ENCODE peak calls at places on chromosomes 16 and 17, in nine cellular contexts. U, O, G, A, K, W, R, X and P are unnamed samples.

GRCh38 chr17:27471321-27472269 is 15.3 kb downstream of the KSR1 start:
- DNase-seq in R (no peak), X (peak; percentile 41), A (no peak), U (no peak), W (no peak), O (peak; percentile 35), K (no peak), G (no peak), P (peak; percentile 67)

GRCh38 chr17:42518046-42518754 is 17.8 kb upstream of the NAGLU start:
- DNase-seq in R (peak; percentile 37), A (peak; percentile 79), O (peak; percentile 92), W (peak; percentile 86), U (no peak), K (peak; percentile 97), G (peak; percentile 69), X (peak; percentile 98), P (peak; percentile 91)

GRCh38 chr17:51046527-51047384 is 73.9 kb downstream of the SPAG9 start:
- DNase-seq in K (peak; percentile 91), G (peak; percentile 63), R (no peak), W (peak; percentile 68), O (peak; percentile 26), X (peak; percentile 87), A (no peak), U (peak; percentile 53), P (no peak)

GRCh38 chr17:59418732-59419166 is 87.3 kb downstream of the YPEL2 start:
- DNase-seq in K (no peak), A (no peak), O (no peak), X (no peak), W (no peak), R (no peak), G (no peak), U (no peak), P (no peak)

GRCh38 chr16:606656-607307 is 16.9 kb downstream of the RAB40C start:
- DNase-seq in O (no peak), X (no peak), U (no peak), A (no peak), G (no peak), W (no peak), K (no peak), R (no peak), P (no peak)

GRCh38 chr17:65023791-65024190 is 32.7 kb downstream of the GNA13 start:
- DNase-seq in K (no peak), X (no peak), U (no peak), A (no peak), O (no peak), R (no peak), W (no peak), G (no peak), P (no peak)

GRCh38 chr16:49639739-49640388 is 216.0 kb downstream of the ZNF423 start:
- DNase-seq in W (peak; percentile 92), A (no peak), K (no peak), G (no peak), R (no peak), U (peak; percentile 13), O (no peak), X (peak; percentile 77), P (no peak)

GRCh38 chr17:42111901-42112551 is 488 bp downstream of the DHX58 start:
- DNase-seq in X (peak; percentile 17), O (no peak), K (peak; percentile 79), A (peak; percentile 47), G (no peak), U (no peak), W (peak; percentile 56), R (no peak), P (peak; percentile 73)

GRCh38 chr17:45388604-45389325 is 43.9 kb downstream of the ARHGAP27 start:
- DNase-seq in K (peak; percentile 53), U (no peak), X (peak; percentile 62), A (no peak), R (no peak), W (no peak), G (no peak), O (no peak), P (no peak)

DNA sequence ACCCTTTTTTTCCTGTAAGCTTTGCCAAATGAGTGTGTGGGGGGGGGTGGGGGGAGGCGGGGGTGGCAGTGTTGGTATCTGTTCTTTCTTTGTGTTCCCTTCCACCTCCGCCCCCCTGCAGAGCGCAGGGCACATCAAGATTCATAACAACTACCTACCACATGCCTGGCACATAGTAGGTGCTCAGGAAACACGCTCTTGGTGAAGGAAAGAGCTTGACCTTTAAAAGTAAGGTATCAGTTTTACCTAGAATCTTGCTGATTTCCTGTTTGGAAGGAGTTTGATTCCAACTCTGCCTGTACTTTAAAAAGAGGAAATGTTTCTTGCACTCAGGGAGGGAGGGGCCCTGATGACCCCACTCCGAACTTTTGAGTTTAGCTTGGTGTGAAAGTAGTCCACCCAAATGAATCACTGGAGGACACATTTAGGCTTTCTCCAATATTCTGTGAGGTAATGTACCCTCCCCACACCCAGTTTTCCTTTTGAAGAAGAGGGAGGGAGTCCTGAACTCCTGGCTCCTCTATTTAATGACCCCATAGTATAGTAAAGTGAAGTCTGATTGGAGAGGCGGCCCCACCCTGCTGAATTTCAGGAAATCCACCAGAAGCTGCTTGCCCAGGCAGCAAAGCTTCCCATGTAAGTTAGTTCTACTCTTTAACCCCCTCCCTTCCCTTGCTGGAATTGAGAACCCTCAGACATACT is 549 bp upstream of the FAM20A start:
- DNase-seq in R (no peak), W (no peak), A (no peak), G (no peak), O (no peak), U (no peak), X (no peak), K (no peak), P (no peak)
- H3K4me3 ChIP-seq in R (no peak overlapping the region), W (peak overlapping the region; percentile 70), A (peak overlapping the region; percentile 66), G (no peak overlapping the region), O (peak overlapping the region; percentile 64), U (peak overlapping the region; percentile 56), X (no peak overlapping the region), K (no peak overlapping the region), P (peak overlapping the region; percentile 52)

GRCh38 chr17:63840591-63841349 is 1.7 kb downstream of the SMARCD2 start:
- DNase-seq in W (peak; percentile 57), K (no peak), G (no peak), A (no peak), X (peak; percentile 8), U (no peak), O (no peak), R (no peak), P (no peak)

GRCh38 chr17:63837480-63837879 is 5.0 kb downstream of the SMARCD2 start:
- DNase-seq in O (no peak), W (peak; percentile 62), X (no peak), G (no peak), R (no peak), U (no peak), K (no peak), A (no peak), P (no peak)

GRCh38 chr17:63836811-63837210 is 5.7 kb downstream of the SMARCD2 start:
- DNase-seq in G (no peak), X (no peak), W (no peak), A (no peak), K (no peak), R (no peak), U (no peak), O (no peak), P (no peak)

GRCh38 chr17:63837962-63838585 is 4.4 kb downstream of the SMARCD2 start:
- DNase-seq in X (no peak), A (no peak), G (no peak), K (no peak), W (no peak), O (no peak), R (no peak), U (no peak), P (no peak)

GRCh38 chr17:63838586-63839184 is 3.8 kb downstream of the SMARCD2 start:
- DNase-seq in U (no peak), O (no peak), R (no peak), W (peak; percentile 96), K (peak; percentile 99), G (peak; percentile 97), A (peak; percentile 94), X (peak; percentile 45), P (peak; percentile 40)
- H3K4me1 ChIP-seq in U (peaks cover 25% of the 10 kb centered on the region), O (peaks cover 35% of the 10 kb centered on the region), R (peaks cover 15% of the 10 kb centered on the region), W (peaks cover 24% of the 10 kb centered on the region), K (peaks cover 61% of the 10 kb centered on the region), G (peaks cover 45% of the 10 kb centered on the region), A (peaks cover 61% of the 10 kb centered on the region), X (peaks cover 21% of the 10 kb centered on the region), P (no peaks in the 10 kb centered on the region)

GRCh38 chr17:48426019-48426418 is 4.0 kb downstream of the SKAP1 start:
- DNase-seq in R (no peak), G (no peak), X (no peak), A (no peak), K (no peak), O (no peak), W (no peak), U (no peak), P (no peak)

GRCh38 chr17:48432820-48433775 is 3.1 kb upstream of the SKAP1 start:
- DNase-seq in R (no peak), A (no peak), X (no peak), W (no peak), O (no peak), U (no peak), G (no peak), K (no peak), P (no peak)

GRCh38 chr17:48429638-48430586 is at the start of gene SKAP1:
- DNase-seq in A (peak; percentile 49), W (no peak), G (no peak), O (no peak), U (no peak), R (no peak), X (no peak), K (no peak), P (peak; percentile 58)

GRCh38 chr17:48427598-48427997 is 2.4 kb downstream of the SKAP1 start:
- DNase-seq in A (no peak), U (no peak), O (no peak), R (peak; percentile 52), G (no peak), K (no peak), W (no peak), X (no peak), P (no peak)

DNA sequence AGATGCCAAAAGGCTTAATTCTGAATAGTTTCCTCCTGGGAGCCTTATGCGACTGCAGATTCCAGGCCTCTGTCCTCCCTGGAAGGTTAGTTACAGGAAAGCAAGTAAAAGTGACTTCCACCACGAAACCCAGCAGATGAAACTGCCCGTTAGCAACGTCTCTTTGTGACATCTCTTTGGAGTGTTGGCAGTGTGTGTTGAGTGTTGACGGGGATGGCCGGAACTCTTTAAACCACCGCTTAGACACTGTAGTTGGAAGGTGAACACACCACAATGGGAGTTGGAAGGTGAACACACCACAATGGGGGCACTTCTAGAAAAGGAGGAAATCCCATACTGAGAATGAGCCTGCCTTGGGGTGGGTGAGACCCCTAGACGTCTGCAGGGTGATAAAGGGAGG is 858 bp downstream of the SKAP1 start:
- DNase-seq in G (no peak), K (no peak), A (no peak), U (no peak), R (no peak), O (no peak), W (no peak), X (no peak), P (peak; percentile 58)
- TF ChIP-seq POLR2A in G (no peak), K (no peak), A (no peak), U (no peak), R (no peak), O (no peak), W (no peak), X (no peak), P (no peak)

DNA sequence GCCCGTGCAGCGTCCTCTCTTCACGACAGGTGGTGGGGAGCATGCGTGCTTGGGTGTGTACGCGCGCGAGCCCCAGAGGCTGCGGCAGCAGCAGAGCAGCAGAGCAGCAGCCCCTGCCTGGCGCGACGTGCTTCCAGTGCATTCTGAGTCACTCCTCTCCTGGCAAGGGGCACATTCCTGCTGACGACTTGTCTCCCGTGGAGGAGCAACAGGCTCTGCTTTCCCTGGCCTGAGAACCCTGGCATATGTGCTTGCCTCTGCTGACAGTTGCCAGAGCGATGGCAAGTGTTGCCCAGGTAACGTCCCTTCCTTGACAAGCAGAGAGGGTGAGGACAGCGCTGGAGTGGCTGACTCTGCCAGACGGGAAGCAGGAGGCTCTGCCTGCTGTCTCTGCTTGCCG is 133.8 kb upstream of the PLCG2 start:
- DNase-seq in O (peak; percentile 60), X (peak; percentile 85), K (peak; percentile 96), R (no peak), G (no peak), A (no peak), U (no peak), W (no peak), P (no peak)
- H3K4me3 ChIP-seq in O (no peak overlapping the region), X (no peak overlapping the region), K (no peak overlapping the region), R (no peak overlapping the region), G (no peak overlapping the region), A (no peak overlapping the region), U (no peak overlapping the region), W (no peak overlapping the region), P (no peak overlapping the region)